ENCODE peak calls at places on chromosomes 12 and 14, in eight cellular contexts. P is EL, X is endothelial cell, L is RCC 7860, M is NCI-H2029 treated with DMSO at 0.1 percent for 48 hours, D is fibroblast of mammary gland, Z is SW480, E is HEK293T. Q is an unnamed sample.

GRCh38 chr14:70832536-70833305 is 23.4 kb upstream of the MAP3K9 start:
- DNase-seq in P (peak), X (no peak), L (no peak), M (no peak), D (peak), Z (no peak), E (no peak), Q (no peak)

GRCh38 chr14:59630281-59630963 is 53.8 kb upstream of the CCDC175 start:
- DNase-seq in P (peak), X (peak), L (no peak), M (no peak), D (peak), Z (no peak), E (peak), Q (no peak)

GRCh38 chr12:6180300-6181051 is 19.7 kb upstream of the CD9 start:
- DNase-seq in P (peak), X (no peak), L (peak), M (no peak), D (peak), Z (peak), E (no peak), Q (peak)

GRCh38 chr12:1519642-1520041 is 74.7 kb downstream of the FBXL14 start:
- DNase-seq in P (no peak), X (no peak), L (no peak), M (no peak), D (no peak), Z (no peak), E (no peak), Q (peak)

GRCh38 chr12:13942826-13943225 is 38.6 kb downstream of the GRIN2B start:
- DNase-seq in P (no peak), X (no peak), L (no peak), M (no peak), D (no peak), Z (no peak), E (no peak), Q (peak)

GRCh38 chr12:47223848-47224213 is 144.1 kb upstream of the AMIGO2 start:
- DNase-seq in P (no peak), X (peak), L (no peak), M (peak), D (no peak), Z (peak), E (no peak), Q (peak)

GRCh38 chr12:10213168-10214130 is 772 bp downstream of the GABARAPL1 start:
- DNase-seq in P (peak), X (peak), L (peak), M (peak), D (peak), Z (peak), E (peak), Q (peak)

GRCh38 chr12:59972941-59973340 is 377.1 kb downstream of the SLC16A7 start:
- DNase-seq in P (peak), X (no peak), L (peak), M (no peak), D (peak), Z (peak), E (no peak), Q (no peak)

GRCh38 chr14:37181441-37181840 is 9.0 kb upstream of the SLC25A21 start:
- DNase-seq in P (no peak), X (no peak), L (no peak), M (no peak), D (no peak), Z (no peak), E (no peak), Q (no peak)

GRCh38 chr14:103118019-103118662 is 5.1 kb upstream of the TNFAIP2 start:
- DNase-seq in P (no peak), X (no peak), L (no peak), M (no peak), D (peak), Z (no peak), E (no peak), Q (peak)

GRCh38 chr12:63276537-63277365 is 125.8 kb upstream of the AVPR1A start:
- DNase-seq in P (peak), X (peak), L (no peak), M (peak), D (peak), Z (peak), E (peak), Q (peak)

GRCh38 chr14:47442206-47442605 is 233.2 kb downstream of the MDGA2 start:
- DNase-seq in P (no peak), X (peak), L (peak), M (no peak), D (peak), Z (peak), E (peak), Q (peak)

GRCh38 chr12:6925543-6926279 is 2.0 kb upstream of the ATN1 start:
- DNase-seq in P (peak), X (peak), L (peak), M (no peak), D (peak), Z (peak), E (no peak), Q (peak)

GRCh38 chr14:33505963-33506329 is 444.9 kb downstream of the EGLN3 start:
- DNase-seq in P (no peak), X (no peak), L (no peak), M (peak), D (no peak), Z (no peak), E (no peak), Q (no peak)

GRCh38 chr12:132310181-132311040 is 19.0 kb downstream of the GALNT9 start:
- DNase-seq in P (no peak), X (no peak), L (peak), M (no peak), D (no peak), Z (peak), E (no peak), Q (no peak)

GRCh38 chr14:103296987-103297386 is 37.0 kb upstream of the EIF5 start:
- DNase-seq in P (no peak), X (no peak), L (no peak), M (no peak), D (no peak), Z (no peak), E (no peak), Q (no peak)

GRCh38 chr12:25959069-25959961 is 833 bp downstream of the RASSF8 start:
- DNase-seq in P (peak), X (peak), L (peak), M (no peak), D (peak), Z (peak), E (peak), Q (peak)

GRCh38 chr12:20339060-20339459 is 29.3 kb upstream of the PDE3A start:
- DNase-seq in P (peak), X (no peak), L (no peak), M (no peak), D (no peak), Z (no peak), E (no peak), Q (no peak)

GRCh38 chr12:53601296-53601847 is 24.8 kb downstream of the ATF7 start:
- DNase-seq in P (no peak), X (no peak), L (no peak), M (peak), D (no peak), Z (no peak), E (no peak), Q (no peak)

GRCh38 chr12:64104376-64104775 is 117.7 kb downstream of the KICS2 start:
- DNase-seq in P (peak), X (no peak), L (peak), M (no peak), D (peak), Z (no peak), E (no peak), Q (no peak)

GRCh38 chr12:65643595-65644386 is 180.5 kb upstream of the HMGA2 start:
- DNase-seq in P (no peak), X (no peak), L (no peak), M (no peak), D (peak), Z (no peak), E (no peak), Q (no peak)

GRCh38 chr12:39368096-39368495 is 74.8 kb downstream of the KIF21A start:
- DNase-seq in P (peak), X (no peak), L (no peak), M (no peak), D (peak), Z (no peak), E (no peak), Q (no peak)

GRCh38 chr12:42588981-42589464 is 523 bp downstream of the PRICKLE1 start:
- DNase-seq in P (peak), X (peak), L (peak), M (no peak), D (no peak), Z (peak), E (peak), Q (no peak)

GRCh38 chr14:102898776-102899515 is 23.5 kb upstream of the AMN start:
- DNase-seq in P (no peak), X (no peak), L (no peak), M (no peak), D (no peak), Z (no peak), E (no peak), Q (no peak)

GRCh38 chr14:59439256-59440015 is 25.7 kb downstream of the GPR135 start:
- DNase-seq in P (peak), X (no peak), L (no peak), M (no peak), D (peak), Z (no peak), E (no peak), Q (no peak)

GRCh38 chr14:57378661-57379060 is 11.7 kb upstream of the NAA30 start:
- DNase-seq in P (no peak), X (no peak), L (no peak), M (no peak), D (peak), Z (no peak), E (no peak), Q (no peak)

GRCh38 chr12:56257491-56258067 is 605 bp downstream of the ANKRD52 start:
- DNase-seq in P (peak), X (peak), L (peak), M (no peak), D (peak), Z (no peak), E (peak), Q (peak)

GRCh38 chr12:109542876-109543275 is 30.4 kb downstream of the MMAB start:
- DNase-seq in P (no peak), X (no peak), L (no peak), M (no peak), D (no peak), Z (no peak), E (no peak), Q (peak)

GRCh38 chr12:67911293-67911637 is 78.0 kb upstream of the IFNG-AS1 start:
- DNase-seq in P (no peak), X (no peak), L (no peak), M (no peak), D (no peak), Z (no peak), E (no peak), Q (no peak)

GRCh38 chr12:111093428-111094142 is 173.2 kb upstream of the MYL2 start:
- DNase-seq in P (no peak), X (no peak), L (no peak), M (no peak), D (no peak), Z (no peak), E (no peak), Q (no peak)

GRCh38 chr12:122672515-122672914 is 30.6 kb downstream of the HCAR2 start:
- DNase-seq in P (no peak), X (no peak), L (no peak), M (no peak), D (no peak), Z (no peak), E (no peak), Q (no peak)

GRCh38 chr12:23729354-23729753 is 220.1 kb downstream of the SOX5 start:
- DNase-seq in P (no peak), X (no peak), L (no peak), M (no peak), D (peak), Z (no peak), E (no peak), Q (no peak)

GRCh38 chr14:100466111-100466856 is 120.9 kb downstream of the BEGAIN start:
- DNase-seq in P (no peak), X (no peak), L (no peak), M (no peak), D (no peak), Z (no peak), E (no peak), Q (no peak)

GRCh38 chr12:52372216-52373154 is 5.2 kb upstream of the KRT85 start:
- DNase-seq in P (peak), X (peak), L (peak), M (peak), D (peak), Z (peak), E (peak), Q (peak)

GRCh38 chr14:25887251-25887908 is 710.5 kb downstream of the NOVA1 start:
- DNase-seq in P (no peak), X (no peak), L (no peak), M (no peak), D (peak), Z (no peak), E (no peak), Q (no peak)

GRCh38 chr12:2697057-2697456 is 97.7 kb upstream of the FKBP4 start:
- DNase-seq in P (no peak), X (no peak), L (no peak), M (no peak), D (no peak), Z (no peak), E (no peak), Q (no peak)

GRCh38 chr14:98754343-98755025 is 517.5 kb downstream of the BCL11B start:
- DNase-seq in P (no peak), X (no peak), L (no peak), M (no peak), D (peak), Z (no peak), E (no peak), Q (no peak)

GRCh38 chr14:68687746-68688145 is 105.1 kb downstream of the ZFP36L1 start:
- DNase-seq in P (peak), X (no peak), L (peak), M (no peak), D (peak), Z (peak), E (no peak), Q (peak)